ENCODE peak calls at places on chromosomes 5 and 9, in ten cellular contexts. One of them, this sample, is unnamed.

GRCh38 chr5:176769911-176770310 is 40.4 kb upstream of the UNC5A start:
- DNase-seq in right lobe of liver: peak
- DNase-seq in A549: no peak
- DNase-seq in HCT116: no peak
- DNase-seq in IMR-90: no peak
- DNase-seq in stomach: no peak
- DNase-seq in uterus: no peak
- DNase-seq in ovary: no peak
- DNase-seq in sigmoid colon: peak
- DNase-seq in heart left ventricle: no peak
- DNase-seq in this sample: no peak

GRCh38 chr9:75713373-75713772 is 177.1 kb upstream of the PCSK5 start:
- DNase-seq in A549: no peak
- DNase-seq in heart left ventricle: no peak
- DNase-seq in uterus: no peak
- DNase-seq in IMR-90: no peak
- DNase-seq in right lobe of liver: no peak
- DNase-seq in stomach: no peak
- DNase-seq in ovary: no peak
- DNase-seq in sigmoid colon: no peak
- DNase-seq in HCT116: no peak
- DNase-seq in this sample: no peak

GRCh38 chr5:39202594-39203290 is 16.6 kb downstream of the FYB1 start:
- DNase-seq in sigmoid colon: no peak
- DNase-seq in IMR-90: no peak
- DNase-seq in right lobe of liver: no peak
- DNase-seq in stomach: no peak
- DNase-seq in heart left ventricle: no peak
- DNase-seq in uterus: no peak
- DNase-seq in ovary: no peak
- DNase-seq in A549: no peak
- DNase-seq in HCT116: no peak
- DNase-seq in this sample: peak

GRCh38 chr9:5111696-5112095 is 73.7 kb downstream of the INSL6 start:
- DNase-seq in ovary: no peak
- DNase-seq in heart left ventricle: no peak
- DNase-seq in HCT116: no peak
- DNase-seq in uterus: no peak
- DNase-seq in stomach: no peak
- DNase-seq in right lobe of liver: no peak
- DNase-seq in A549: no peak
- DNase-seq in sigmoid colon: no peak
- DNase-seq in IMR-90: no peak
- DNase-seq in this sample: no peak

GRCh38 chr5:107253246-107253645 is 417.5 kb downstream of the EFNA5 start:
- DNase-seq in IMR-90: no peak
- DNase-seq in uterus: no peak
- DNase-seq in HCT116: no peak
- DNase-seq in sigmoid colon: no peak
- DNase-seq in stomach: no peak
- DNase-seq in A549: no peak
- DNase-seq in ovary: no peak
- DNase-seq in right lobe of liver: no peak
- DNase-seq in heart left ventricle: no peak
- DNase-seq in this sample: no peak

GRCh38 chr9:112120046-112120373 is 55.1 kb downstream of the SUSD1 start:
- DNase-seq in heart left ventricle: no peak
- DNase-seq in IMR-90: no peak
- DNase-seq in A549: no peak
- DNase-seq in uterus: no peak
- DNase-seq in HCT116: no peak
- DNase-seq in stomach: no peak
- DNase-seq in ovary: no peak
- DNase-seq in right lobe of liver: no peak
- DNase-seq in sigmoid colon: no peak
- DNase-seq in this sample: no peak

GRCh38 chr9:100440071-100440470 is 13.1 kb downstream of the MSANTD3 start:
- DNase-seq in right lobe of liver: no peak
- DNase-seq in HCT116: no peak
- DNase-seq in A549: peak
- DNase-seq in heart left ventricle: no peak
- DNase-seq in stomach: no peak
- DNase-seq in sigmoid colon: no peak
- DNase-seq in uterus: no peak
- DNase-seq in IMR-90: peak
- DNase-seq in ovary: no peak
- DNase-seq in this sample: no peak

GRCh38 chr5:18605186-18605585 is 970.9 kb downstream of the TAF11L14 start:
- DNase-seq in ovary: no peak
- DNase-seq in IMR-90: no peak
- DNase-seq in heart left ventricle: no peak
- DNase-seq in right lobe of liver: no peak
- DNase-seq in A549: no peak
- DNase-seq in HCT116: no peak
- DNase-seq in sigmoid colon: no peak
- DNase-seq in uterus: no peak
- DNase-seq in stomach: no peak
- DNase-seq in this sample: peak

GRCh38 chr5:152505442-152506042 is 100.5 kb upstream of the NMUR2 start:
- DNase-seq in right lobe of liver: no peak
- DNase-seq in ovary: no peak
- DNase-seq in heart left ventricle: peak
- DNase-seq in HCT116: peak
- DNase-seq in IMR-90: peak
- DNase-seq in A549: peak
- DNase-seq in stomach: peak
- DNase-seq in uterus: no peak
- DNase-seq in sigmoid colon: no peak
- DNase-seq in this sample: peak

GRCh38 chr5:126757713-126758357 is 19.1 kb upstream of the LMNB1 start:
- DNase-seq in A549: no peak
- DNase-seq in stomach: no peak
- DNase-seq in heart left ventricle: no peak
- DNase-seq in ovary: no peak
- DNase-seq in sigmoid colon: no peak
- DNase-seq in right lobe of liver: no peak
- DNase-seq in HCT116: no peak
- DNase-seq in uterus: no peak
- DNase-seq in IMR-90: no peak
- DNase-seq in this sample: peak

GRCh38 chr9:104810421-104811339 is 46.8 kb downstream of the NIPSNAP3B start:
- DNase-seq in right lobe of liver: peak
- DNase-seq in heart left ventricle: no peak
- DNase-seq in uterus: no peak
- DNase-seq in sigmoid colon: no peak
- DNase-seq in ovary: no peak
- DNase-seq in HCT116: no peak
- DNase-seq in IMR-90: peak
- DNase-seq in stomach: peak
- DNase-seq in A549: peak
- DNase-seq in this sample: no peak

DNA sequence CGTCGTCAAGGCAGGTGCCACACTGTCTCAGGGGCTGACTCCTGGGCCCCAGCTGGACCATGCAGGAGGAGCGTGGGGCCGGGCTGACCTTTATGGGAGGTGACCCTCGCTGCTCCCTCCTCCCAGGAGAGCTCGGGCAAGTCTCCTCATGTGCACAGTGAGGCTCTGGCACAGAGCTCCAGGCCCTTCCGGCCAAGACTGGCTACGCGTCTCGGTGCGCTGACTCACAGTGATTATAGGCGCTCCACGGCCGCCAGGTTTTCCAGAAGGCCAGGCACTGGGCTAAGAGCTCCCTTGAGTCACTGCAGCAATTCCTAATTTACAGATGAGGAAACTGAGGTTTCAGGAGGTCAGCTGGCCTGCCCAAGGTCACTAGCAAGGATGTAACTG is 47.4 kb downstream of the VAV2 start:
- DNase-seq in uterus: no peak
- DNase-seq in IMR-90: peak
- DNase-seq in right lobe of liver: no peak
- DNase-seq in heart left ventricle: peak
- DNase-seq in HCT116: no peak
- DNase-seq in sigmoid colon: no peak
- DNase-seq in stomach: no peak
- DNase-seq in ovary: no peak
- DNase-seq in A549: no peak
- DNase-seq in this sample: no peak
- TF ChIP-seq POLR2A in uterus: no peak
- TF ChIP-seq POLR2A in IMR-90: no peak
- TF ChIP-seq POLR2A in right lobe of liver: no peak
- TF ChIP-seq POLR2A in heart left ventricle: no peak
- TF ChIP-seq POLR2A in HCT116: no peak
- TF ChIP-seq POLR2A in sigmoid colon: no peak
- TF ChIP-seq POLR2A in stomach: no peak
- TF ChIP-seq POLR2A in ovary: no peak
- TF ChIP-seq POLR2A in A549: no peak
- TF ChIP-seq POLR2A in this sample: no peak

DNA sequence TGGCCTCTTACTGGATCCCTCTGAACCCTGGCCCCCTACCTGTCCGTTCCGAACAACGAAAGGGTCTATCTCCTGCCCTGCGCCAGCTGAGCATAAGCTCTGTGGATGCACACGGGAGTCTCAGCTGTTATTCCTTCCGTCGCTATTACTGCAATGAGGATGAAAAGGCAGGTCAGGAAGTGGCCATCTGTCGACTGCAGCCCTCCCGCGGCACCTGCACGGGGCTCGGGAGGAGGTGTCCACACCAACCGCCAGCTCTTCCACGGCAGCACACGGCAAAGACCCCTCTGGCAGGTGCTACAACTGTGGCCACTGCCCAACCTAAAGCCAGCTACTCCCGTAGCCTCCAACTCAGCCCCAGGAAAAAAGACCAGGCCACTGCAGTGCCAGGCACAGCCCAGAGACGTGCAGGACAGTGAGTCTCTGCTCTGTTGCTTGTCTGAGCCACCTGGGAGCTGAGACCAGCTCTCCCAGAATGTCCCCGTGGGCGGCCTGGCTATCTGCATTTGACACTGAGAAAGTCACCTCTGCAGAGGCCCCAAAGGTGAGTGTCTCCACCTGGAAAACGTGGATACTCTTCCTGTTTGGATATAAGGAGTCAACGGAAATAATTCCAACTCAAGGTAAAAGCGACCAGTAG is 19.1 kb downstream of the CAMSAP1 start:
- DNase-seq in uterus: no peak
- DNase-seq in stomach: peak
- DNase-seq in sigmoid colon: no peak
- DNase-seq in ovary: no peak
- DNase-seq in IMR-90: no peak
- DNase-seq in right lobe of liver: no peak
- DNase-seq in heart left ventricle: no peak
- DNase-seq in A549: no peak
- DNase-seq in HCT116: no peak
- DNase-seq in this sample: no peak
- H3K4me3 ChIP-seq in uterus: no peak
- H3K4me3 ChIP-seq in stomach: no peak
- H3K4me3 ChIP-seq in sigmoid colon: no peak
- H3K4me3 ChIP-seq in ovary: no peak
- H3K4me3 ChIP-seq in IMR-90: no peak
- H3K4me3 ChIP-seq in right lobe of liver: no peak
- H3K4me3 ChIP-seq in heart left ventricle: no peak
- H3K4me3 ChIP-seq in A549: no peak
- H3K4me3 ChIP-seq in HCT116: no peak
- H3K4me3 ChIP-seq in this sample: peak

GRCh38 chr5:142770650-142771609 is 753 bp downstream of the ARHGAP26 start:
- DNase-seq in stomach: peak
- DNase-seq in HCT116: no peak
- DNase-seq in right lobe of liver: peak
- DNase-seq in heart left ventricle: peak
- DNase-seq in sigmoid colon: peak
- DNase-seq in uterus: peak
- DNase-seq in IMR-90: no peak
- DNase-seq in A549: peak
- DNase-seq in ovary: peak
- DNase-seq in this sample: peak
- TF ChIP-seq POLR2A in stomach: no peak
- TF ChIP-seq POLR2A in HCT116: no peak
- TF ChIP-seq POLR2A in right lobe of liver: no peak
- TF ChIP-seq POLR2A in heart left ventricle: no peak
- TF ChIP-seq POLR2A in sigmoid colon: no peak
- TF ChIP-seq POLR2A in uterus: peak
- TF ChIP-seq POLR2A in IMR-90: no peak
- TF ChIP-seq POLR2A in A549: no peak
- TF ChIP-seq POLR2A in ovary: no peak
- TF ChIP-seq POLR2A in this sample: no peak

GRCh38 chr9:110579763-110580255 is 268 bp upstream of the SVEP1 start:
- DNase-seq in uterus: peak
- DNase-seq in IMR-90: peak
- DNase-seq in right lobe of liver: no peak
- DNase-seq in stomach: no peak
- DNase-seq in heart left ventricle: peak
- DNase-seq in sigmoid colon: peak
- DNase-seq in ovary: no peak
- DNase-seq in A549: no peak
- DNase-seq in HCT116: no peak
- DNase-seq in this sample: no peak

GRCh38 chr9:110582156-110582555 is 2.6 kb upstream of the SVEP1 start:
- DNase-seq in heart left ventricle: no peak
- DNase-seq in IMR-90: no peak
- DNase-seq in right lobe of liver: no peak
- DNase-seq in stomach: no peak
- DNase-seq in uterus: no peak
- DNase-seq in HCT116: no peak
- DNase-seq in sigmoid colon: no peak
- DNase-seq in A549: no peak
- DNase-seq in ovary: no peak
- DNase-seq in this sample: no peak

GRCh38 chr9:110578575-110578895 is 1.0 kb downstream of the SVEP1 start:
- DNase-seq in right lobe of liver: no peak
- DNase-seq in IMR-90: no peak
- DNase-seq in HCT116: no peak
- DNase-seq in sigmoid colon: no peak
- DNase-seq in ovary: no peak
- DNase-seq in stomach: no peak
- DNase-seq in heart left ventricle: no peak
- DNase-seq in uterus: no peak
- DNase-seq in A549: no peak
- DNase-seq in this sample: no peak

GRCh38 chr9:110578896-110579752 is at the start of gene SVEP1:
- DNase-seq in heart left ventricle: peak
- DNase-seq in uterus: peak
- DNase-seq in right lobe of liver: no peak
- DNase-seq in stomach: no peak
- DNase-seq in IMR-90: peak
- DNase-seq in HCT116: no peak
- DNase-seq in ovary: no peak
- DNase-seq in A549: peak
- DNase-seq in sigmoid colon: peak
- DNase-seq in this sample: no peak

DNA sequence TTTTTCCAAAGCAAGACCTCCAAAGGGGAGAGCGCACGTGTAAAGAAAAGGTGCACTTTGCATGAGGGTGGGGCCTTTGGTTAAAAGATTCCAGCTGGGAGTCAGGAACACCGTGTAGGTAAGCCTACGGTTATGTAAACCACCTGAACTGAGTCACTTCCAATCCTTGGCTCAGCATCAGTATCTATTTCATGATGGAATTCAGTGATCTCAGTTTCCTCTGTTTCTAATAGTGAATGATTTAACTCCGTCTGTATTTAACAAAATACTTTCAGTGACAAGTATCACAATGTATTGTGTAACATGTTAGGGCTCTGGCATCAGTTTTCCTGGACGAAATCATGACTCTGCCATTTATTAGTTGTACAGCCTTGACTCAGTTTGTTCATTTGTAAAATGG is 1.3 kb upstream of the SVEP1 start:
- DNase-seq in HCT116: no peak
- DNase-seq in ovary: no peak
- DNase-seq in sigmoid colon: no peak
- DNase-seq in right lobe of liver: no peak
- DNase-seq in IMR-90: peak
- DNase-seq in heart left ventricle: no peak
- DNase-seq in A549: no peak
- DNase-seq in uterus: no peak
- DNase-seq in stomach: no peak
- DNase-seq in this sample: no peak
- H3K4me3 ChIP-seq in HCT116: no peak
- H3K4me3 ChIP-seq in ovary: no peak
- H3K4me3 ChIP-seq in sigmoid colon: no peak
- H3K4me3 ChIP-seq in right lobe of liver: no peak
- H3K4me3 ChIP-seq in IMR-90: no peak
- H3K4me3 ChIP-seq in heart left ventricle: no peak
- H3K4me3 ChIP-seq in A549: no peak
- H3K4me3 ChIP-seq in uterus: no peak
- H3K4me3 ChIP-seq in stomach: no peak
- H3K4me3 ChIP-seq in this sample: no peak

This sample was measured in NB4.